ENCODE peak calls at places on chromosomes 3 and 15, in nine cellular contexts. I, S, A, V, Z, G, Q, F and U are unnamed samples. For H3K36me3, the result is how much of the 10 kb centered on the place peaks cover.

GRCh38 chr15:100767002-100767825 is 112.4 kb upstream of the ALDH1A3 start:
- DNase-seq in V (no peak), Q (no peak), F (no peak), Z (no peak), A (no peak), S (no peak), I (peak), G (no peak), U (no peak)

GRCh38 chr15:67840747-67841634 is 1.1 kb upstream of the RNU6-1 start:
- DNase-seq in F (no peak), Q (no peak), G (peak), V (peak), A (no peak), I (no peak), Z (no peak), S (no peak), U (peak)

GRCh38 chr3:47475029-47475569 is 642 bp downstream of the SCAP start:
- DNase-seq in F (peak), A (peak), S (no peak), Q (no peak), V (peak), I (no peak), Z (no peak), G (peak), U (peak)

GRCh38 chr15:95839367-95839782 is 491.1 kb upstream of the NR2F2 start:
- DNase-seq in I (no peak), Z (no peak), S (no peak), A (no peak), F (no peak), V (no peak), G (no peak), Q (no peak), U (peak)

GRCh38 chr3:194640829-194641228 is 7.6 kb upstream of the TMEM44 start:
- DNase-seq in Z (no peak), G (no peak), I (no peak), Q (no peak), V (no peak), S (no peak), A (no peak), F (peak), U (no peak)

GRCh38 chr3:24004171-24004938 is 59.3 kb downstream of the NR1D2 start:
- DNase-seq in F (no peak), G (no peak), A (no peak), I (no peak), Z (no peak), V (no peak), S (no peak), Q (no peak), U (no peak)

GRCh38 chr3:182731764-182732163 is 61.5 kb upstream of the ATP11B start:
- DNase-seq in V (no peak), I (no peak), Q (no peak), Z (no peak), S (no peak), F (no peak), G (no peak), A (no peak), U (no peak)

GRCh38 chr15:67120009-67120838 is 54.8 kb downstream of the SMAD3 start:
- DNase-seq in V (no peak), I (no peak), G (no peak), A (no peak), Q (no peak), Z (no peak), F (no peak), S (no peak), U (peak)

GRCh38 chr15:45583731-45584639 is 3.2 kb upstream of the BLOC1S6 start:
- DNase-seq in Q (no peak), I (no peak), A (no peak), G (no peak), F (no peak), V (peak), S (no peak), Z (no peak), U (no peak)

GRCh38 chr15:63601026-63601726 is 4.0 kb downstream of the FBXL22 start:
- DNase-seq in I (no peak), V (peak), Q (no peak), G (peak), F (peak), A (peak), Z (no peak), S (peak), U (no peak)

GRCh38 chr3:151178208-151178845 is 24.7 kb downstream of the GPR171 start:
- DNase-seq in A (no peak), S (no peak), Q (no peak), V (no peak), I (no peak), F (no peak), G (peak), Z (no peak), U (peak)

GRCh38 chr15:97085806-97086205 is 755.3 kb downstream of the NR2F2 start:
- DNase-seq in G (no peak), I (no peak), Z (no peak), F (no peak), A (no peak), Q (no peak), V (no peak), S (no peak), U (no peak)

GRCh38 chr3:12465826-12466225 is 18.5 kb upstream of the TSEN2 start:
- DNase-seq in Z (no peak), S (no peak), G (no peak), V (no peak), I (no peak), Q (no peak), F (no peak), A (no peak), U (no peak)

GRCh38 chr3:39548282-39548681 is 80.8 kb downstream of the MOBP start:
- DNase-seq in Z (no peak), A (no peak), G (no peak), F (no peak), I (no peak), S (no peak), Q (no peak), V (no peak), U (no peak)

GRCh38 chr15:84917452-84917851 is 33.0 kb downstream of the SLC28A1 start:
- DNase-seq in S (no peak), V (no peak), F (no peak), A (no peak), G (no peak), Z (no peak), Q (no peak), I (no peak), U (no peak)

GRCh38 chr15:97680606-97681220 is 279.8 kb upstream of the ARRDC4 start:
- DNase-seq in Z (no peak), I (no peak), G (peak), F (no peak), V (no peak), S (no peak), A (no peak), Q (no peak), U (peak)

GRCh38 chr15:75785771-75786563 is 57.3 kb upstream of the UBE2Q2 start:
- DNase-seq in Z (no peak), A (no peak), Q (no peak), G (peak), F (peak), V (no peak), I (no peak), S (no peak), U (no peak)

GRCh38 chr3:69842789-69843188 is 103.5 kb downstream of the MITF start:
- DNase-seq in Z (no peak), A (no peak), V (no peak), Q (no peak), I (no peak), G (no peak), S (peak), F (no peak), U (no peak)
- H3K36me3 ChIP-seq in Z (under half), A (under half), V (under half), Q (under half), I (under half), G (under half), S (under half), F (under half), U (under half)

GRCh38 chr15:38553071-38553470 is 11.5 kb downstream of the RASGRP1 start:
- DNase-seq in G (no peak), Z (no peak), Q (no peak), S (no peak), I (no peak), V (no peak), F (no peak), A (no peak), U (no peak)
- H3K36me3 ChIP-seq in G (under half), Z (under half), Q (under half), S (under half), I (under half), V (under half), F (under half), A (under half), U (under half)

DNA sequence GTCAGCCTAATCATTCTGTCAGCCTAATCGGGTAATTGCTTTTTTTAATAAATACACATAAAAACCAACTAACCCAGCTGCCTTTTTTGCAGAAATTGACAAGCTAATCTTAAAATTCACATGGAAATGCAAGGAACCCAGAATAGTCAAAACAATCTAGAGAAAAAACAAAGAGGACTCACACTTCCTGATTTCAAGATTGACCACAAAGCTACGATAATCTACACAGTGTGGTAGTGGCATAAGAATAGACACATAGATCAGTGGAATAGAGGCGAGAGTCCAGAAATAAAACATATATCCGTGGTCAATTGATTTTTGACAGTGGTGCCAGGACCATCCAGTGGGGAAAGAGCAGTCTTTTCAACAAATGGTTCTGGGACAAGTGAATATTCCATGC is 2.4 kb upstream of the C3orf20 start:
- DNase-seq in G (no peak), Q (no peak), I (no peak), V (no peak), Z (no peak), S (no peak), A (no peak), F (no peak), U (no peak)
- H3K36me3 ChIP-seq in G (under half), Q (under half), I (half or more), V (under half), Z (under half), S (half or more), A (under half), F (under half), U (under half)

GRCh38 chr15:79595271-79595670 is 163.1 kb downstream of the MINAR1 start:
- DNase-seq in G (no peak), A (no peak), Q (no peak), F (no peak), I (no peak), V (no peak), Z (no peak), S (no peak), U (no peak)
- H3K36me3 ChIP-seq in G (under half), A (under half), Q (under half), F (under half), I (under half), V (under half), Z (under half), S (under half), U (under half)

GRCh38 chr15:74635228-74635627 is 19.6 kb downstream of the CLK3 start:
- DNase-seq in A (peak), F (peak), Z (no peak), G (peak), I (no peak), S (peak), V (peak), Q (no peak), U (peak)
- H3K36me3 ChIP-seq in A (under half), F (under half), Z (under half), G (under half), I (half or more), S (half or more), V (under half), Q (under half), U (under half)

DNA sequence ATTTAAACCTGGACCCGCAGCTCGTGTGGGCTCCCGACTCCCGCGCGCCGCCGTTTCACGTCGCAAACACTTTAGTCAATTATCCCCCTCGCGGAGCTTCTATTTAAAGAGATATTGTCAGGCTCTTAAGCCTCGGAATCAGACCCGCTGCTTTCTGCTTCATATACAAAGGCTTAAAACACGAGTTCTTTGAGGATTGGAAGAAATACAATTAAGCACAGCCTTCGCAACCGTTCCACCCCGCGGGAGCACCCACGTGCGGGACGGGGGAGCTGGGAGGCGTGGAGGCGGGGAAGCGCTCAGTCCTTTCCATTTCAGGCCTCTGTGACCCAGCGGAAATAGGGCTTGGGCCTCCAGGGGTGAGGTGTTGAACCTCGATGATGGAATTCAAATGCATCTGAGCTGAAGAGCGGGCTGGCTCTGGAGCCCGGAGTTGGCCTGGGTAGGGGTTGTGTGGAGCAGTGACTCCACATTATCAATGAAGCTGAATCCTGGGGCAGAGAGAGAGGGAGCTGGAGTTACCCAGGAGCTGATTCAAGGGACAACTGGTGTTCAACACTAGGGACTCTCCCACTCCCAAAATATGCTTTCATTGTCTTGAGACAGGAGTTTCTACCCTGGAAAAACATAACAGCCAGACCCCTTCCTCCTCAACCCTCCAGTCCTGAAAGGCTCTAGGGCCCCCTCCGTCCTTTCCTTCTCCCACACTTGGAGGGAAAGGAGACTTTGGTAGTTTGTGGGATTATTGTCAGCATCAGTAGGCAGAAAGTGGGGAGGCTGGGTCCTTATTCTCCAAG is 2.4 kb downstream of the ANKRD63 start:
- DNase-seq in F (peak), Q (no peak), S (no peak), A (no peak), I (no peak), Z (no peak), G (no peak), V (no peak), U (no peak)
- H3K36me3 ChIP-seq in F (under half), Q (under half), S (under half), A (under half), I (under half), Z (under half), G (under half), V (under half), U (under half)

GRCh38 chr3:132622756-132623155 is 25.7 kb downstream of the ACKR4 start:
- DNase-seq in A (no peak), G (no peak), Z (no peak), F (no peak), I (no peak), S (no peak), Q (no peak), V (no peak), U (no peak)

GRCh38 chr3:132625613-132626012 is 28.5 kb downstream of the ACKR4 start:
- DNase-seq in G (no peak), S (no peak), F (no peak), Q (no peak), A (no peak), I (no peak), V (no peak), Z (no peak), U (no peak)

GRCh38 chr3:132626955-132627354 is 29.9 kb downstream of the ACKR4 start:
- DNase-seq in S (no peak), A (no peak), G (no peak), Z (no peak), Q (no peak), V (no peak), F (peak), I (no peak), U (no peak)

GRCh38 chr3:132623646-132624045 is 26.6 kb downstream of the ACKR4 start:
- DNase-seq in F (no peak), S (no peak), Z (no peak), V (no peak), A (no peak), I (no peak), G (no peak), Q (no peak), U (no peak)

GRCh38 chr3:132624790-132625189 is 27.7 kb downstream of the ACKR4 start:
- DNase-seq in Q (no peak), G (no peak), S (no peak), V (no peak), F (peak), A (no peak), I (no peak), Z (no peak), U (no peak)
- H3K36me3 ChIP-seq in Q (under half), G (under half), S (half or more), V (under half), F (under half), A (under half), I (half or more), Z (under half), U (under half)